ENCODE peak calls at places on chromosome 10, in eight cellular contexts. One of them, this sample, is unnamed.

GRCh38 chr10:107427021-107427420 is 262.5 kb upstream of the SORCS1 start:
- DNase-seq in neural progenitor cell: no peak
- DNase-seq in GM23248: no peak
- DNase-seq in GM12878: no peak
- DNase-seq in PC-3: no peak
- DNase-seq in H9: no peak
- DNase-seq in IMR-90: no peak
- DNase-seq in colonic mucosa: no peak
- DNase-seq in this sample: no peak

GRCh38 chr10:106520698-106521097 is 643.8 kb downstream of the SORCS1 start:
- DNase-seq in neural progenitor cell: no peak
- DNase-seq in H9: no peak
- DNase-seq in GM23248: no peak
- DNase-seq in IMR-90: no peak
- DNase-seq in colonic mucosa: no peak
- DNase-seq in PC-3: no peak
- DNase-seq in GM12878: no peak
- DNase-seq in this sample: no peak

GRCh38 chr10:77687621-77688020 is 50.0 kb upstream of the KCNMA1 start:
- DNase-seq in GM12878: no peak
- DNase-seq in H9: no peak
- DNase-seq in PC-3: peak
- DNase-seq in GM23248: no peak
- DNase-seq in IMR-90: no peak
- DNase-seq in neural progenitor cell: peak
- DNase-seq in colonic mucosa: peak
- DNase-seq in this sample: no peak

GRCh38 chr10:6473430-6473829 is 106.6 kb downstream of the PRKCQ start:
- DNase-seq in neural progenitor cell: no peak
- DNase-seq in IMR-90: no peak
- DNase-seq in H9: no peak
- DNase-seq in PC-3: no peak
- DNase-seq in colonic mucosa: peak
- DNase-seq in GM12878: no peak
- DNase-seq in GM23248: no peak
- DNase-seq in this sample: no peak

GRCh38 chr10:123942114-123942513 is 50.5 kb upstream of the CPXM2 start:
- DNase-seq in GM23248: no peak
- DNase-seq in neural progenitor cell: no peak
- DNase-seq in colonic mucosa: no peak
- DNase-seq in PC-3: no peak
- DNase-seq in IMR-90: no peak
- DNase-seq in GM12878: no peak
- DNase-seq in H9: peak
- DNase-seq in this sample: no peak

GRCh38 chr10:106089855-106090254 is 1074.7 kb downstream of the SORCS1 start:
- DNase-seq in H9: no peak
- DNase-seq in PC-3: no peak
- DNase-seq in colonic mucosa: no peak
- DNase-seq in neural progenitor cell: no peak
- DNase-seq in GM23248: no peak
- DNase-seq in IMR-90: no peak
- DNase-seq in GM12878: no peak
- DNase-seq in this sample: no peak

GRCh38 chr10:70293169-70293813 is 9.5 kb upstream of the NPFFR1 start:
- DNase-seq in H9: no peak
- DNase-seq in neural progenitor cell: no peak
- DNase-seq in IMR-90: no peak
- DNase-seq in PC-3: no peak
- DNase-seq in GM12878: peak
- DNase-seq in GM23248: no peak
- DNase-seq in colonic mucosa: no peak
- DNase-seq in this sample: no peak

GRCh38 chr10:130336612-130337304 is 200.6 kb downstream of the GLRX3 start:
- DNase-seq in IMR-90: no peak
- DNase-seq in GM12878: no peak
- DNase-seq in colonic mucosa: no peak
- DNase-seq in H9: peak
- DNase-seq in PC-3: no peak
- DNase-seq in neural progenitor cell: peak
- DNase-seq in GM23248: no peak
- DNase-seq in this sample: peak

GRCh38 chr10:93420091-93420490 is 62.0 kb downstream of the MYOF start:
- DNase-seq in IMR-90: peak
- DNase-seq in PC-3: no peak
- DNase-seq in colonic mucosa: no peak
- DNase-seq in GM23248: no peak
- DNase-seq in GM12878: no peak
- DNase-seq in H9: no peak
- DNase-seq in neural progenitor cell: peak
- DNase-seq in this sample: no peak

GRCh38 chr10:91350651-91351081 is 59.5 kb upstream of the HECTD2 start:
- DNase-seq in IMR-90: no peak
- DNase-seq in neural progenitor cell: no peak
- DNase-seq in colonic mucosa: no peak
- DNase-seq in H9: no peak
- DNase-seq in GM12878: no peak
- DNase-seq in GM23248: peak
- DNase-seq in PC-3: no peak
- DNase-seq in this sample: no peak

GRCh38 chr10:87658383-87658795 is 1.3 kb upstream of the PAPSS2 start:
- DNase-seq in PC-3: peak
- DNase-seq in IMR-90: peak
- DNase-seq in neural progenitor cell: no peak
- DNase-seq in GM12878: no peak
- DNase-seq in GM23248: peak
- DNase-seq in colonic mucosa: no peak
- DNase-seq in H9: no peak
- DNase-seq in this sample: no peak

GRCh38 chr10:132335189-132336063 is 3.4 kb downstream of the LRRC27 start:
- DNase-seq in neural progenitor cell: no peak
- DNase-seq in PC-3: no peak
- DNase-seq in GM23248: no peak
- DNase-seq in H9: peak
- DNase-seq in IMR-90: no peak
- DNase-seq in GM12878: peak
- DNase-seq in colonic mucosa: no peak
- DNase-seq in this sample: no peak

GRCh38 chr10:118311505-118311904 is 30.6 kb downstream of the FAM204A start:
- DNase-seq in PC-3: no peak
- DNase-seq in colonic mucosa: no peak
- DNase-seq in GM23248: no peak
- DNase-seq in GM12878: no peak
- DNase-seq in IMR-90: no peak
- DNase-seq in neural progenitor cell: no peak
- DNase-seq in H9: no peak
- DNase-seq in this sample: no peak

GRCh38 chr10:132836248-132836831 is 50.4 kb upstream of the NKX6-2 start:
- DNase-seq in PC-3: peak
- DNase-seq in IMR-90: no peak
- DNase-seq in colonic mucosa: no peak
- DNase-seq in H9: peak
- DNase-seq in GM23248: no peak
- DNase-seq in GM12878: no peak
- DNase-seq in neural progenitor cell: no peak
- DNase-seq in this sample: peak

GRCh38 chr10:117830832-117831231 is 215.9 kb downstream of the RAB11FIP2 start:
- DNase-seq in IMR-90: no peak
- DNase-seq in GM12878: no peak
- DNase-seq in colonic mucosa: peak
- DNase-seq in H9: peak
- DNase-seq in GM23248: no peak
- DNase-seq in PC-3: no peak
- DNase-seq in neural progenitor cell: peak
- DNase-seq in this sample: no peak

DNA sequence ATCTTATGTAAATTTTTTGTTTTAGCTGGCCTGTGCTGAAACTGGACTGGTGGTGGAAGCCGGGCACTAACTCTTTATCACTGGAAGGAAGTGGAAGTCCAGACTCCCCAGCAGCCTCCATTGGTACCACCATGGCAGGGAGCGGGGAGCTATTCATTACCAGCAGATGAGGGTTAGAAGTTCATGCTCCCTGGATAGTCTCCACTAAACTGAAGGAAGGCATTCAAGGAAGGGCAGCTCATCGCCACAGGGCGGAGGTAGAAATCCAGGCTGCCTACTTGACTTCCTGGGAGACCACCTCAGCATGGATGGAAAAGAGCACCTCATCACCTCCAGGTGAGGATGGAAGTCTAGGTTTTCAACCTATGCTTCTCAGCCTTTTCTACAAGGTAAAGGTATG is 130.9 kb downstream of the SLC16A9 start:
- DNase-seq in colonic mucosa: no peak
- DNase-seq in GM23248: no peak
- DNase-seq in PC-3: no peak
- DNase-seq in H9: no peak
- DNase-seq in GM12878: no peak
- DNase-seq in IMR-90: no peak
- DNase-seq in neural progenitor cell: no peak
- DNase-seq in this sample: no peak
- H3K9ac ChIP-seq in colonic mucosa: no peak
- H3K9ac ChIP-seq in GM23248: no peak
- H3K9ac ChIP-seq in PC-3: no peak
- H3K9ac ChIP-seq in H9: no peak
- H3K9ac ChIP-seq in GM12878: no peak
- H3K9ac ChIP-seq in IMR-90: no peak
- H3K9ac ChIP-seq in neural progenitor cell: no peak
- H3K9ac ChIP-seq in this sample: no peak

GRCh38 chr10:59384761-59385160 is 22.4 kb upstream of the FAM13C start:
- DNase-seq in neural progenitor cell: no peak
- DNase-seq in colonic mucosa: no peak
- DNase-seq in IMR-90: peak
- DNase-seq in GM12878: no peak
- DNase-seq in H9: no peak
- DNase-seq in PC-3: no peak
- DNase-seq in GM23248: no peak
- DNase-seq in this sample: no peak
- H3K9ac ChIP-seq in neural progenitor cell: no peak
- H3K9ac ChIP-seq in colonic mucosa: no peak
- H3K9ac ChIP-seq in IMR-90: no peak
- H3K9ac ChIP-seq in GM12878: no peak
- H3K9ac ChIP-seq in H9: no peak
- H3K9ac ChIP-seq in PC-3: no peak
- H3K9ac ChIP-seq in GM23248: no peak
- H3K9ac ChIP-seq in this sample: no peak

GRCh38 chr10:15491856-15492255 is 120.8 kb upstream of the FAM171A1 start:
- DNase-seq in PC-3: no peak
- DNase-seq in colonic mucosa: no peak
- DNase-seq in H9: no peak
- DNase-seq in neural progenitor cell: no peak
- DNase-seq in IMR-90: no peak
- DNase-seq in GM23248: no peak
- DNase-seq in GM12878: no peak
- DNase-seq in this sample: no peak
- H3K9ac ChIP-seq in PC-3: no peak
- H3K9ac ChIP-seq in colonic mucosa: no peak
- H3K9ac ChIP-seq in H9: no peak
- H3K9ac ChIP-seq in neural progenitor cell: no peak
- H3K9ac ChIP-seq in IMR-90: no peak
- H3K9ac ChIP-seq in GM23248: no peak
- H3K9ac ChIP-seq in GM12878: no peak
- H3K9ac ChIP-seq in this sample: no peak

GRCh38 chr10:74114041-74114448 is 36.6 kb downstream of the AP3M1 start:
- DNase-seq in neural progenitor cell: no peak
- DNase-seq in PC-3: no peak
- DNase-seq in GM23248: peak
- DNase-seq in colonic mucosa: no peak
- DNase-seq in GM12878: no peak
- DNase-seq in H9: no peak
- DNase-seq in IMR-90: no peak
- DNase-seq in this sample: no peak
- H3K9ac ChIP-seq in neural progenitor cell: no peak
- H3K9ac ChIP-seq in PC-3: no peak
- H3K9ac ChIP-seq in GM23248: peak
- H3K9ac ChIP-seq in colonic mucosa: no peak
- H3K9ac ChIP-seq in GM12878: no peak
- H3K9ac ChIP-seq in H9: no peak
- H3K9ac ChIP-seq in IMR-90: no peak
- H3K9ac ChIP-seq in this sample: no peak

GRCh38 chr10:22229756-22230330 is 12.0 kb upstream of the EBLN1 start:
- DNase-seq in GM23248: peak
- DNase-seq in GM12878: no peak
- DNase-seq in neural progenitor cell: no peak
- DNase-seq in IMR-90: no peak
- DNase-seq in colonic mucosa: no peak
- DNase-seq in H9: no peak
- DNase-seq in PC-3: peak
- DNase-seq in this sample: no peak
- H3K9ac ChIP-seq in GM23248: peak
- H3K9ac ChIP-seq in GM12878: peak
- H3K9ac ChIP-seq in neural progenitor cell: no peak
- H3K9ac ChIP-seq in IMR-90: peak
- H3K9ac ChIP-seq in colonic mucosa: peak
- H3K9ac ChIP-seq in H9: peak
- H3K9ac ChIP-seq in PC-3: peak
- H3K9ac ChIP-seq in this sample: peak

DNA sequence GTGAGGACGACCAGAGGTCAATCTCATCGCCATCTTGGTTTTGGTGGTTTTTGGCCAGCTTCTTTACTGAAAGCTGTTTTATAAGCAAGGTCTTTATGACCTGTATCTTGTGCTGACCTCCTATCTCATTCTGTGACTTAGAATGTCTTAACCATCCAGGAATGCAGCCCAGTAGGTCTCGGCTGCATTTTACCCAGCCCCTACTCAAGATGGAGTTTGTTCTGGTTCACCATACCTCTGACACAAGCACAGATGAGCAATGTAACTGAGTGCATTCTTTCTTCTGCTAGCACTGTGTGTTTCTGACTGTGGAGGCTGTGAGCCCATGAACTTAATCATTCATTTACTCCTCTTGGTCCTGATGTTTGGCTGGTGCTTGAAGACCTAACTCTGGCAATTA is 794.5 kb upstream of the CELF2 start:
- DNase-seq in colonic mucosa: no peak
- DNase-seq in PC-3: no peak
- DNase-seq in H9: no peak
- DNase-seq in IMR-90: no peak
- DNase-seq in neural progenitor cell: no peak
- DNase-seq in GM23248: no peak
- DNase-seq in GM12878: no peak
- DNase-seq in this sample: no peak
- H3K9ac ChIP-seq in colonic mucosa: no peak
- H3K9ac ChIP-seq in PC-3: no peak
- H3K9ac ChIP-seq in H9: no peak
- H3K9ac ChIP-seq in IMR-90: no peak
- H3K9ac ChIP-seq in neural progenitor cell: no peak
- H3K9ac ChIP-seq in GM23248: no peak
- H3K9ac ChIP-seq in GM12878: no peak
- H3K9ac ChIP-seq in this sample: no peak

DNA sequence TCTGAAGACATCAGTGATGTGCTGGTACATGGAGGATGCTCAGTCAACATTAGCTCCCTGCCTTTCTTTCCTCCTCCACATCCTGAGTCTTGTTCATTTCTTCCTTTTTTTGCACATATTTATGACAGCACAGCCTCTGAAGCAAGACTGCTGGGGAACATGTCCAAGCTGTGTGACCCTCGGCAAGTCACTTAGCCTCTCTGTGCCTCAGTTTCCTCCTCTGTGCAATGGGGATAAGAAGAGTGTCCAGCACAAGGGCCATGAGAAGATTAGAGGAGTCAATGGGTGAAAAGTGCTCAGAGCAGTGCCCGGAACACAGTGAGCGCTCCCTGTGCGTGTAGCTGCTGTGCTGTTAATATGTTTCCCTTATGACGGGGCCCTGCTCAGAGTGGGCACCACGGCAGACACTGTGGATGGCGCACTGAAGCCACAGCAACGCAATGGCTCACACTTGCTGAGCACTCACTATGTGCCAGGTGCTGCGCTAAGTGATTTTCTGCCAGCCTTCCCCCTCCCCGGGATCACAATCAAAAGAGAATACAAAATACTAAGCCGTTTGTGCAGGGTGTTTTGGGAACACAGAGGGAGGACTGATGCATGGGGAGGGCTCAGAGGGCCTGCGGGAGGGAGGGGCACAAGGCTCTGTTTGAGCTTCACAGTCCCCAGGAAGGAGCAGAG is 28.7 kb downstream of the ZCCHC24 start:
- DNase-seq in H9: no peak
- DNase-seq in GM12878: no peak
- DNase-seq in colonic mucosa: no peak
- DNase-seq in IMR-90: no peak
- DNase-seq in PC-3: no peak
- DNase-seq in GM23248: no peak
- DNase-seq in neural progenitor cell: no peak
- DNase-seq in this sample: peak
- H3K9ac ChIP-seq in H9: no peak
- H3K9ac ChIP-seq in GM12878: no peak
- H3K9ac ChIP-seq in colonic mucosa: no peak
- H3K9ac ChIP-seq in IMR-90: no peak
- H3K9ac ChIP-seq in PC-3: no peak
- H3K9ac ChIP-seq in GM23248: no peak
- H3K9ac ChIP-seq in neural progenitor cell: no peak
- H3K9ac ChIP-seq in this sample: no peak